ENCODE peak calls at places on chromosomes 6 and 20, in seven cellular contexts. H is neural crest cell, T is astrocyte of the cerebellum, Y is HFFc6, E is breast epithelium, N is stomach, K is heart left ventricle. Q is an unnamed sample.

GRCh38 chr6:54698974-54699373 is 147.6 kb upstream of the FAM83B start:
- DNase-seq in H (no peak), T (no peak), Y (no peak), E (no peak), N (no peak), K (no peak), Q (no peak)

GRCh38 chr6:75397806-75398465 is 95.7 kb downstream of the FILIP1 start:
- DNase-seq in H (no peak), T (no peak), Y (peak), E (no peak), N (no peak), K (no peak), Q (no peak)

GRCh38 chr6:31727717-31728671 is 1.1 kb downstream of the DDAH2 start:
- DNase-seq in H (no peak), T (no peak), Y (no peak), E (no peak), N (no peak), K (peak), Q (no peak)

GRCh38 chr6:157528931-157529653 is 148.1 kb downstream of the ZDHHC14 start:
- DNase-seq in H (no peak), T (no peak), Y (no peak), E (no peak), N (no peak), K (no peak), Q (no peak)

GRCh38 chr6:47235964-47236760 is 73.5 kb downstream of the TNFRSF21 start:
- DNase-seq in H (no peak), T (no peak), Y (no peak), E (no peak), N (no peak), K (no peak), Q (no peak)

GRCh38 chr6:136323431-136324112 is 33.9 kb upstream of the BCLAF1 start:
- DNase-seq in H (no peak), T (peak), Y (no peak), E (no peak), N (no peak), K (no peak), Q (peak)

GRCh38 chr20:52943185-52943841 is 28.8 kb upstream of the TSHZ2 start:
- DNase-seq in H (no peak), T (no peak), Y (no peak), E (no peak), N (no peak), K (no peak), Q (no peak)

GRCh38 chr6:168149015-168149414 is 70.0 kb upstream of the FRMD1 start:
- DNase-seq in H (no peak), T (no peak), Y (no peak), E (peak), N (no peak), K (no peak), Q (no peak)

GRCh38 chr6:35177586-35177985 is 36.2 kb upstream of the SCUBE3 start:
- DNase-seq in H (no peak), T (no peak), Y (peak), E (no peak), N (no peak), K (no peak), Q (no peak)

GRCh38 chr20:21520702-21521595 is 7.1 kb upstream of the NKX2-2 start:
- DNase-seq in H (peak), T (no peak), Y (no peak), E (no peak), N (no peak), K (no peak), Q (peak)

GRCh38 chr6:25056130-25056529 is 120.4 kb upstream of the RIPOR2 start:
- DNase-seq in H (no peak), T (no peak), Y (no peak), E (no peak), N (no peak), K (no peak), Q (no peak)

GRCh38 chr6:55643868-55644267 is 64.9 kb upstream of the HMGCLL1 start:
- DNase-seq in H (no peak), T (peak), Y (no peak), E (no peak), N (no peak), K (no peak), Q (no peak)

GRCh38 chr6:49052901-49053300 is 410.2 kb downstream of the MMUT start:
- DNase-seq in H (no peak), T (no peak), Y (no peak), E (no peak), N (no peak), K (no peak), Q (no peak)

GRCh38 chr20:17721802-17722486 is 22.2 kb downstream of the BANF2 start:
- DNase-seq in H (no peak), T (no peak), Y (no peak), E (no peak), N (peak), K (no peak), Q (no peak)

GRCh38 chr20:33093582-33093981 is 14.1 kb downstream of the BPIFB4 start:
- DNase-seq in H (no peak), T (no peak), Y (no peak), E (no peak), N (no peak), K (no peak), Q (no peak)

GRCh38 chr6:117414770-117415169 is 11.0 kb downstream of the ROS1 start:
- DNase-seq in H (no peak), T (peak), Y (no peak), E (no peak), N (no peak), K (no peak), Q (no peak)

GRCh38 chr6:167707686-167708500 is 118.8 kb upstream of the AFDN start:
- DNase-seq in H (no peak), T (no peak), Y (no peak), E (no peak), N (no peak), K (no peak), Q (no peak)

GRCh38 chr6:36788768-36789167 is 50.5 kb downstream of the CPNE5 start:
- DNase-seq in H (no peak), T (no peak), Y (no peak), E (no peak), N (no peak), K (no peak), Q (no peak)

GRCh38 chr20:9969626-9970025 is 65.2 kb upstream of the ANKEF1 start:
- DNase-seq in H (no peak), T (no peak), Y (no peak), E (no peak), N (no peak), K (no peak), Q (no peak)

GRCh38 chr6:31597006-31597405 is 4.2 kb upstream of the NCR3 start:
- DNase-seq in H (no peak), T (no peak), Y (peak), E (no peak), N (no peak), K (no peak), Q (no peak)

GRCh38 chr6:1144842-1145755 is 166.8 kb upstream of the FOXQ1 start:
- DNase-seq in H (no peak), T (peak), Y (peak), E (no peak), N (no peak), K (no peak), Q (no peak)

GRCh38 chr20:43243672-43244269 is 54.1 kb upstream of the PTPRT start:
- DNase-seq in H (no peak), T (no peak), Y (no peak), E (peak), N (no peak), K (no peak), Q (peak)

GRCh38 chr6:20953019-20953418 is 418.8 kb downstream of the CDKAL1 start:
- DNase-seq in H (no peak), T (peak), Y (no peak), E (no peak), N (no peak), K (no peak), Q (no peak)

GRCh38 chr6:17361013-17361412 is 32.4 kb upstream of the CAP2 start:
- DNase-seq in H (no peak), T (peak), Y (no peak), E (no peak), N (no peak), K (no peak), Q (no peak)

GRCh38 chr20:61886721-61887658 is 178.7 kb downstream of the TAF4 start:
- DNase-seq in H (peak), T (peak), Y (peak), E (no peak), N (no peak), K (peak), Q (no peak)

GRCh38 chr6:137237413-137238170 is 18.4 kb upstream of the IFNGR1 start:
- DNase-seq in H (no peak), T (peak), Y (peak), E (no peak), N (no peak), K (no peak), Q (no peak)

GRCh38 chr6:33929575-33930288 is 125.9 kb upstream of the MLN start:
- DNase-seq in H (no peak), T (no peak), Y (no peak), E (no peak), N (no peak), K (peak), Q (no peak)

GRCh38 chr6:42451595-42452170 is at the start of gene TRERF1:
- DNase-seq in H (peak), T (no peak), Y (peak), E (no peak), N (peak), K (peak), Q (peak)

GRCh38 chr6:7424967-7425807 is 35.6 kb downstream of the RIOK1 start:
- DNase-seq in H (no peak), T (no peak), Y (peak), E (peak), N (no peak), K (peak), Q (no peak)

GRCh38 chr6:125189494-125189893 is 35.9 kb downstream of the TPD52L1 start:
- DNase-seq in H (no peak), T (no peak), Y (no peak), E (no peak), N (peak), K (no peak), Q (no peak)

GRCh38 chr6:53985361-53985760 is 125.9 kb upstream of the MLIP start:
- DNase-seq in H (no peak), T (no peak), Y (no peak), E (no peak), N (no peak), K (no peak), Q (no peak)

GRCh38 chr6:64062960-64063683 is 427.5 kb downstream of the PHF3 start:
- DNase-seq in H (no peak), T (no peak), Y (no peak), E (no peak), N (no peak), K (no peak), Q (no peak)

DNA sequence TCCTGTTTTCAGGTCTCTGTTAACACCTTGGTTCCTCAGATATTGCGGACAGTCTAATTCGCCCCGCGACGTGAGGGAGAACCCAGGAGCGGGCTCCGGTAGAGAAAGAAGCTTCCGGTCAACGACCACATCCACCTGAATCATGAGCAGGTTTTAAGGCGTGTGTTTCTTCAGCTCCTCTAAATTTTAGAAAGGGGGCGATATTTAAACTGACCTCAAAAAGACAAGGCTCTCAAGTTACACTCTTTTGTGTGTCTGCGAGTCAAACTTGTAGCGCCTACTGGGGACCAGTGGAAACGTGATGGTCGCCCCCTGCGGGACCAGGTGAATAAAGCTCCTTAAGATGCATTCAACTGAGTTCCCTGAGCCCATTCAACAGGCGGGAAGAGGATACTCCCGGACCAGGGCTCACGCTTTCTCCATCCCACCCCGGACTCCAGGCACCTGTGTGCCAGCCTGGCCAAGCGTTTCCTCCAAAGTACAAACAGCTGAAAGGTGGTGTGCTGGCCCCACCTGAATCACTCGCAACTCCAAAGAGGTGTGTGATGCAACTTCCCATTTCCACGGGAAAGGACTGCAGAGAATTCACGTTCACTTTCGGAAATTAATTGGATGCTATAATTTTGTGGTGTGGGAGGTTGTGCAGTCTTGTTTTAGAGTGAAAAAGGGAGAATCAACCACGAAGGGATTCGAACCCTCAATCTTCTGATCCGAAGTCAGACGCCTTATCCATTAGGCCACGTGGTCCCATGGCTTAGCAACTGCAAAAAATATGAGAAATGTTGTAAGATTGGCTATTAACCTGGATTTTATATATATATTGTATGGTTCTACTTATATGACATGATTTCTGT is 17.0 kb downstream of the GPX5 start:
- DNase-seq in H (peak), T (peak), Y (peak), E (no peak), N (no peak), K (no peak), Q (no peak)
- TF ChIP-seq CTCF in H (peak), T (peak), Y (peak), E (peak), N (no peak), K (no peak), Q (peak)

GRCh38 chr6:159858259-159858658 is 32.5 kb upstream of the MAS1 start:
- DNase-seq in H (no peak), T (no peak), Y (no peak), E (no peak), N (no peak), K (no peak), Q (no peak)

GRCh38 chr6:159853735-159854134 is 37.1 kb upstream of the MAS1 start:
- DNase-seq in H (no peak), T (no peak), Y (no peak), E (no peak), N (no peak), K (no peak), Q (no peak)

GRCh38 chr6:159852877-159853276 is 37.9 kb upstream of the MAS1 start:
- DNase-seq in H (no peak), T (no peak), Y (peak), E (no peak), N (no peak), K (no peak), Q (no peak)
- TF ChIP-seq CTCF in H (peak), T (no peak), Y (peak), E (no peak), N (peak), K (no peak), Q (peak)

GRCh38 chr20:47985092-47985850 is 200.0 kb upstream of the SULF2 start:
- DNase-seq in H (no peak), T (no peak), Y (no peak), E (no peak), N (no peak), K (no peak), Q (no peak)

GRCh38 chr20:47984437-47984836 is 199.2 kb upstream of the SULF2 start:
- DNase-seq in H (no peak), T (no peak), Y (no peak), E (no peak), N (no peak), K (no peak), Q (no peak)

GRCh38 chr20:47982574-47983360 is 197.5 kb upstream of the SULF2 start:
- DNase-seq in H (no peak), T (no peak), Y (no peak), E (no peak), N (no peak), K (no peak), Q (no peak)

GRCh38 chr20:47980336-47981177 is 195.3 kb upstream of the SULF2 start:
- DNase-seq in H (no peak), T (no peak), Y (no peak), E (no peak), N (no peak), K (no peak), Q (no peak)

GRCh38 chr20:47981242-47981641 is 196.0 kb upstream of the SULF2 start:
- DNase-seq in H (no peak), T (no peak), Y (no peak), E (no peak), N (no peak), K (no peak), Q (no peak)
- TF ChIP-seq CTCF in H (no peak), T (no peak), Y (no peak), E (no peak), N (no peak), K (no peak), Q (no peak)

GRCh38 chr6:80132942-80133517 is 26.6 kb downstream of the BCKDHB start:
- DNase-seq in H (peak), T (peak), Y (peak), E (no peak), N (peak), K (no peak), Q (peak)
- TF ChIP-seq CTCF in H (peak), T (peak), Y (peak), E (no peak), N (peak), K (peak), Q (peak)

DNA sequence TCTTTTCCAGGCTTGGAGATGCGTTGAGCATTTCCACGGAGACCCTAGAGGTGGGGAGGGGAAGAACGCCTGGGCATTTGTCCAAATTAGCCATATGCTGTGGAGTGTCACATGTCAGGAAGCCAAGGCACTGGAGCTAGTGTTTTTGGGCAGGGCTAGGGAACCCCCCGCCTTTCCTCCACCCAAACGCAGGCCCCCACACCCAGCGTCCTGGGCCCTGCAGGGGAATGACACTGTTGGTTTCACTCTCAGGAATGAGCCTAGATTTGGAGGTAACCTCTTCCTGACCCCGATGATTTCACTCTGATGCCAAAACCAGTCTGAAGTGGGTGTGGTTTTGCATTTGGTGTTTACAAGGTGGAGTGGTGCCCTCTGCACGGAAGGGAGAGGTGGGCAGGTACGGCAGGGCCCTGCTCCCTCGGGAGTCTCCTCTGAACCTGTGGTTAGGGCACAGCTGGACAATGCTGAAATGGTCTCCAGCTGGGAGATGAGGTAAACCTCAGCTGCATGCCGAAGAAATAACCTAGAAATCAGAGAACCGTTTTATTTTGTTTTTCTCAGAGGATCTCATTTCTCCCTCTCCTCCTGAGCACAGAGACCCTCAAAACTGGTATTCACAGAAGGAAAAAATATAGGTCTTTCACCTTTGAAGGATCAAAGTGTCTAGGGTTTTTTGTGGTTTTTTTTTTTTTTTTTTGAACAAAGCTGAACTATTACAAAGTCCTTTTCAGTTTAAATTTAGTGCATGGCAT is 29.6 kb downstream of the MTHFD1L start:
- DNase-seq in H (no peak), T (peak), Y (no peak), E (no peak), N (no peak), K (no peak), Q (no peak)
- TF ChIP-seq CTCF in H (peak), T (peak), Y (peak), E (no peak), N (no peak), K (no peak), Q (no peak)

GRCh38 chr6:3808759-3809514 is 40.2 kb upstream of the FAM50B start:
- DNase-seq in H (no peak), T (peak), Y (peak), E (peak), N (peak), K (no peak), Q (peak)
- TF ChIP-seq CTCF in H (no peak), T (no peak), Y (peak), E (no peak), N (no peak), K (no peak), Q (no peak)

DNA sequence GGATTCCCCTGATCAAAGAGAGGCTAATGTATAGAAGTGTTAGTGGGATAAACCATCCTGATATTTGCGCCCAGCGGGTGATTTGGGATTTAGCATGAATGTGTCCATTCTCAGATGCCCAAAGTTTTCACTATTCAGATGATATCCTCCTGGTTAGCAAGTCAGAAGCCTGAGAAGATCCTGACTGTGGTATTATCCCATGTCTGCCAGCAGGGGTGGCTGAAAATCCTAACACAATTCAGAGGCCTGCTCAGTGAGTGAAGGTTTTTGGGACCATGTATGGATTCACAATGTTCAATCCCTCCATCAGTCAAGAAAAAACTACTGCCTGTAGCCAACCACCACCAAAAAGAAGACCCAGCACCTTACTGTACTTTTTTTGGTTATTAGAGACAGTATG is 34.1 kb upstream of the SPACA1 start:
- DNase-seq in H (no peak), T (no peak), Y (no peak), E (no peak), N (no peak), K (no peak), Q (no peak)
- TF ChIP-seq CTCF in H (peak), T (peak), Y (peak), E (no peak), N (no peak), K (no peak), Q (no peak)

GRCh38 chr6:91704531-91704930 is 1117.7 kb upstream of the MAP3K7 start:
- DNase-seq in H (no peak), T (peak), Y (peak), E (no peak), N (no peak), K (no peak), Q (no peak)

GRCh38 chr6:91710356-91710755 is 1123.5 kb upstream of the MAP3K7 start:
- DNase-seq in H (no peak), T (no peak), Y (no peak), E (no peak), N (no peak), K (no peak), Q (no peak)

GRCh38 chr6:91708534-91708933 is 1121.7 kb upstream of the MAP3K7 start:
- DNase-seq in H (no peak), T (no peak), Y (no peak), E (no peak), N (no peak), K (no peak), Q (no peak)

GRCh38 chr6:91711518-91711917 is 1124.6 kb upstream of the MAP3K7 start:
- DNase-seq in H (no peak), T (no peak), Y (no peak), E (no peak), N (no peak), K (no peak), Q (no peak)

DNA sequence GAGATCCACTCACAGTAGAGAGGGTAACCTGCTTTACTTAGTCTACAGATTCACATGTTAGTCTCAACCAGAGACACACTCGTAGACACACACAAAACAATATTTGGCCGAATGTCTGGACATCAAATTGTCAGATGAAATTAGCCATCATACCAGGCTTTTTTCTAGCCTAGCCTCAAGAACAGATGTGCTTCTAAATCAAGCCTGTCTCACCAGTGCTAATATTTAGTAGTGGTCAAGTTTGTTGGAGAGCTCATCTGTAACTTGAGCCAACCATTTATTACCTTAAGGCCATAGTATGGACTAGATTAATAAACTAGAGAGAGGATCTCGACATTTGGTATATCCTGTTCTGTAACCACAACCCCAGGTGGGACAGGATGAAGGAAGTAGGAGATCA is 1118.8 kb upstream of the MAP3K7 start:
- DNase-seq in H (no peak), T (no peak), Y (no peak), E (no peak), N (no peak), K (no peak), Q (no peak)
- TF ChIP-seq CTCF in H (no peak), T (no peak), Y (no peak), E (no peak), N (no peak), K (no peak), Q (no peak)

GRCh38 chr20:34753706-34754461 is 49.7 kb downstream of the TP53INP2 start:
- DNase-seq in H (no peak), T (no peak), Y (no peak), E (no peak), N (no peak), K (no peak), Q (no peak)
- TF ChIP-seq CTCF in H (peak), T (no peak), Y (peak), E (no peak), N (no peak), K (peak), Q (no peak)

GRCh38 chr6:139640911-139641310 is 266.5 kb upstream of the CITED2 start:
- DNase-seq in H (no peak), T (no peak), Y (no peak), E (no peak), N (no peak), K (no peak), Q (no peak)
- TF ChIP-seq CTCF in H (no peak), T (no peak), Y (no peak), E (no peak), N (no peak), K (no peak), Q (no peak)

Q was measured in dorsolateral prefrontal cortex.